ENCODE peak calls at places on chromosomes 7 and 10, in eight cellular contexts. One of them, this sample, is unnamed.

GRCh38 chr10:69741252-69741651 is 60.5 kb upstream of the COL13A1 start:
- DNase-seq in uterus: no peak
- DNase-seq in AG04449: no peak
- DNase-seq in fibroblast of mammary gland: no peak
- DNase-seq in fibroblast of lung: no peak
- DNase-seq in brain microvascular endothelial cell: no peak
- DNase-seq in D721Med: no peak
- DNase-seq in colonic mucosa: no peak
- DNase-seq in this sample: no peak

GRCh38 chr7:76198202-76198601 is 3.5 kb upstream of the SRRM3 start:
- DNase-seq in colonic mucosa: no peak
- DNase-seq in brain microvascular endothelial cell: no peak
- DNase-seq in fibroblast of mammary gland: no peak
- DNase-seq in fibroblast of lung: no peak
- DNase-seq in AG04449: no peak
- DNase-seq in uterus: no peak
- DNase-seq in D721Med: no peak
- DNase-seq in this sample: no peak

GRCh38 chr10:124669824-124670654 is 74.1 kb downstream of the FAM53B start:
- DNase-seq in fibroblast of lung: no peak
- DNase-seq in colonic mucosa: no peak
- DNase-seq in brain microvascular endothelial cell: no peak
- DNase-seq in AG04449: no peak
- DNase-seq in uterus: no peak
- DNase-seq in fibroblast of mammary gland: no peak
- DNase-seq in D721Med: no peak
- DNase-seq in this sample: no peak

GRCh38 chr10:73894245-73894971 is 16.5 kb upstream of the PLAU start:
- DNase-seq in brain microvascular endothelial cell: peak; percentile 82
- DNase-seq in D721Med: no peak
- DNase-seq in AG04449: no peak
- DNase-seq in fibroblast of lung: peak; percentile 98
- DNase-seq in uterus: no peak
- DNase-seq in fibroblast of mammary gland: peak; percentile 87
- DNase-seq in colonic mucosa: no peak
- DNase-seq in this sample: no peak

GRCh38 chr7:93964262-93964661 is 39.9 kb downstream of the BET1 start:
- DNase-seq in D721Med: no peak
- DNase-seq in brain microvascular endothelial cell: no peak
- DNase-seq in colonic mucosa: no peak
- DNase-seq in uterus: no peak
- DNase-seq in AG04449: no peak
- DNase-seq in fibroblast of lung: no peak
- DNase-seq in fibroblast of mammary gland: no peak
- DNase-seq in this sample: no peak

GRCh38 chr7:44827567-44827966 is 20.3 kb downstream of the H2AZ2 start:
- DNase-seq in colonic mucosa: no peak
- DNase-seq in brain microvascular endothelial cell: no peak
- DNase-seq in fibroblast of lung: no peak
- DNase-seq in fibroblast of mammary gland: no peak
- DNase-seq in uterus: no peak
- DNase-seq in AG04449: no peak
- DNase-seq in D721Med: no peak
- DNase-seq in this sample: no peak

GRCh38 chr7:98289333-98289875 is 7.9 kb downstream of the BRI3 start:
- DNase-seq in fibroblast of mammary gland: no peak
- DNase-seq in AG04449: no peak
- DNase-seq in fibroblast of lung: no peak
- DNase-seq in colonic mucosa: no peak
- DNase-seq in uterus: no peak
- DNase-seq in brain microvascular endothelial cell: no peak
- DNase-seq in D721Med: no peak
- DNase-seq in this sample: no peak

GRCh38 chr7:149625339-149625946 is 127.8 kb upstream of the ZNF746 start:
- DNase-seq in colonic mucosa: peak; percentile 67
- DNase-seq in uterus: peak; percentile 63
- DNase-seq in fibroblast of lung: peak; percentile 50
- DNase-seq in AG04449: no peak
- DNase-seq in D721Med: peak; percentile 36
- DNase-seq in fibroblast of mammary gland: peak; percentile 70
- DNase-seq in brain microvascular endothelial cell: peak; percentile 59
- DNase-seq in this sample: peak; percentile 67

GRCh38 chr7:74190259-74190658 is 16.1 kb downstream of the EIF4H start:
- DNase-seq in colonic mucosa: no peak
- DNase-seq in uterus: no peak
- DNase-seq in D721Med: no peak
- DNase-seq in brain microvascular endothelial cell: no peak
- DNase-seq in fibroblast of mammary gland: no peak
- DNase-seq in fibroblast of lung: no peak
- DNase-seq in AG04449: no peak
- DNase-seq in this sample: no peak

GRCh38 chr7:138886501-138886917 is 88.5 kb upstream of the ATP6V0A4 start:
- DNase-seq in fibroblast of lung: peak; percentile 59
- DNase-seq in AG04449: no peak
- DNase-seq in colonic mucosa: peak; percentile 65
- DNase-seq in fibroblast of mammary gland: peak; percentile 76
- DNase-seq in D721Med: no peak
- DNase-seq in uterus: no peak
- DNase-seq in brain microvascular endothelial cell: peak; percentile 70
- DNase-seq in this sample: no peak

GRCh38 chr7:28174901-28175661 is 5.5 kb downstream of the JAZF1 start:
- DNase-seq in brain microvascular endothelial cell: no peak
- DNase-seq in D721Med: no peak
- DNase-seq in fibroblast of lung: no peak
- DNase-seq in uterus: no peak
- DNase-seq in colonic mucosa: no peak
- DNase-seq in AG04449: no peak
- DNase-seq in fibroblast of mammary gland: no peak
- DNase-seq in this sample: no peak

GRCh38 chr10:90887555-90887954 is 15.8 kb downstream of the RPP30 start:
- DNase-seq in fibroblast of lung: no peak
- DNase-seq in brain microvascular endothelial cell: no peak
- DNase-seq in fibroblast of mammary gland: peak; percentile 51
- DNase-seq in colonic mucosa: peak; percentile 65
- DNase-seq in uterus: no peak
- DNase-seq in D721Med: no peak
- DNase-seq in AG04449: no peak
- DNase-seq in this sample: no peak

GRCh38 chr10:70510453-70510852 is 31.9 kb downstream of the PALD1 start:
- DNase-seq in colonic mucosa: no peak
- DNase-seq in uterus: no peak
- DNase-seq in fibroblast of lung: no peak
- DNase-seq in fibroblast of mammary gland: no peak
- DNase-seq in AG04449: no peak
- DNase-seq in D721Med: no peak
- DNase-seq in brain microvascular endothelial cell: no peak
- DNase-seq in this sample: no peak

GRCh38 chr10:124671486-124672075 is 72.6 kb downstream of the FAM53B start:
- DNase-seq in brain microvascular endothelial cell: no peak
- DNase-seq in fibroblast of lung: peak; percentile 27
- DNase-seq in colonic mucosa: no peak
- DNase-seq in uterus: no peak
- DNase-seq in AG04449: no peak
- DNase-seq in fibroblast of mammary gland: peak; percentile 69
- DNase-seq in D721Med: no peak
- DNase-seq in this sample: peak; percentile 31

GRCh38 chr10:5905854-5906507 is 15.9 kb downstream of the FBH1 start:
- DNase-seq in D721Med: no peak
- DNase-seq in fibroblast of lung: no peak
- DNase-seq in brain microvascular endothelial cell: no peak
- DNase-seq in colonic mucosa: no peak
- DNase-seq in AG04449: no peak
- DNase-seq in uterus: no peak
- DNase-seq in fibroblast of mammary gland: no peak
- DNase-seq in this sample: no peak

GRCh38 chr7:107387573-107388219 is 82.2 kb upstream of the GPR22 start:
- DNase-seq in AG04449: peak; percentile 88
- DNase-seq in colonic mucosa: no peak
- DNase-seq in uterus: no peak
- DNase-seq in D721Med: no peak
- DNase-seq in fibroblast of mammary gland: peak; percentile 77
- DNase-seq in brain microvascular endothelial cell: peak; percentile 69
- DNase-seq in fibroblast of lung: peak; percentile 90
- DNase-seq in this sample: no peak

GRCh38 chr7:80618105-80618504 is 20.3 kb upstream of the CD36 start:
- DNase-seq in AG04449: no peak
- DNase-seq in uterus: no peak
- DNase-seq in fibroblast of lung: no peak
- DNase-seq in fibroblast of mammary gland: no peak
- DNase-seq in brain microvascular endothelial cell: no peak
- DNase-seq in D721Med: no peak
- DNase-seq in colonic mucosa: no peak
- DNase-seq in this sample: no peak

GRCh38 chr10:75708060-75708459 is 276.6 kb downstream of the LRMDA start:
- DNase-seq in AG04449: no peak
- DNase-seq in colonic mucosa: no peak
- DNase-seq in brain microvascular endothelial cell: no peak
- DNase-seq in D721Med: no peak
- DNase-seq in fibroblast of mammary gland: no peak
- DNase-seq in uterus: no peak
- DNase-seq in fibroblast of lung: no peak
- DNase-seq in this sample: peak; percentile 31
- TF ChIP-seq CTCF in AG04449: no peak
- TF ChIP-seq CTCF in colonic mucosa: no peak
- TF ChIP-seq CTCF in brain microvascular endothelial cell: no peak
- TF ChIP-seq CTCF in D721Med: no peak
- TF ChIP-seq CTCF in fibroblast of mammary gland: no peak
- TF ChIP-seq CTCF in uterus: no peak
- TF ChIP-seq CTCF in fibroblast of lung: no peak
- TF ChIP-seq CTCF in this sample: no peak

DNA sequence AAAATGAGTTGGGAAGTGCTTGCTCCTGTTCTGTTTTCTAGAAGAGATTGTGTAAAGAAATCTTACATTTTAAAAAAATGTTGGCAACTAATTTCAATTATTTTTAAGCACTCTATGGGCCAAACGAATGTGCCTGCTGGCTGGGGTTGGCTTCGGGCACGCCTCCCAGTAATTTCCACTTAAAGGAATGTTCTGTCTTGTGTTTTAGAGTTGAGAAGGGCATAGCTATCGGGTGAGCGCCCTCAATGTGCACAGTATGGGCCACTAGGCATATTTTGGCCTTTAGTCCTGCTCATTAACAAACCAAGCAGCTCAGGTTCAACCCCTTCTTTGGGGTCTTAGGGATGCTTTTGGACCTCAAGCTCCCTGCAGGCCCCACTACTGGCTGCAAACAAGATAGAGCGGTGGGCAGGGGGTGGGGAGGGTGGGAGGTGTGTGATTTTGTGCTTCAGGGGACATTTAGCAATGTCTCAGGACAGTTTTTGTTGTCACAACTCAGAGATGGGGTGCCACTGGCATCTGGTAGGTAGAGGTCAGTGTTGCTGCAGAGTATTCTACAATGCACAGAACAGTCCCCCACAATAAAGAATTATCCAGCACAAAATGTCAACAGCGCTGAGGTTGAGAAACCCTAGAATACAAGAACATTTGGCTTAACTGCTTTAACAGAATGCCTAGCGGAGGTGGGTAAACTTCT is 40.7 kb downstream of the TACC2 start:
- DNase-seq in brain microvascular endothelial cell: no peak
- DNase-seq in fibroblast of mammary gland: no peak
- DNase-seq in D721Med: no peak
- DNase-seq in uterus: no peak
- DNase-seq in fibroblast of lung: no peak
- DNase-seq in colonic mucosa: no peak
- DNase-seq in AG04449: no peak
- DNase-seq in this sample: no peak
- TF ChIP-seq CTCF in brain microvascular endothelial cell: peak; percentile 35
- TF ChIP-seq CTCF in fibroblast of mammary gland: no peak
- TF ChIP-seq CTCF in D721Med: no peak
- TF ChIP-seq CTCF in uterus: no peak
- TF ChIP-seq CTCF in fibroblast of lung: peak; percentile 14
- TF ChIP-seq CTCF in colonic mucosa: no peak
- TF ChIP-seq CTCF in AG04449: no peak
- TF ChIP-seq CTCF in this sample: no peak

GRCh38 chr10:17234541-17234940 is 6.5 kb downstream of the VIM start:
- DNase-seq in fibroblast of lung: no peak
- DNase-seq in uterus: no peak
- DNase-seq in fibroblast of mammary gland: no peak
- DNase-seq in colonic mucosa: no peak
- DNase-seq in D721Med: no peak
- DNase-seq in brain microvascular endothelial cell: no peak
- DNase-seq in AG04449: no peak
- DNase-seq in this sample: no peak

GRCh38 chr10:17237163-17237562 is 9.1 kb downstream of the VIM start:
- DNase-seq in colonic mucosa: no peak
- DNase-seq in AG04449: no peak
- DNase-seq in fibroblast of lung: no peak
- DNase-seq in D721Med: no peak
- DNase-seq in brain microvascular endothelial cell: no peak
- DNase-seq in uterus: no peak
- DNase-seq in fibroblast of mammary gland: no peak
- DNase-seq in this sample: no peak

GRCh38 chr10:17236468-17236886 is 8.4 kb downstream of the VIM start:
- DNase-seq in brain microvascular endothelial cell: no peak
- DNase-seq in uterus: no peak
- DNase-seq in fibroblast of mammary gland: peak; percentile 16
- DNase-seq in AG04449: no peak
- DNase-seq in colonic mucosa: no peak
- DNase-seq in D721Med: no peak
- DNase-seq in fibroblast of lung: no peak
- DNase-seq in this sample: no peak

GRCh38 chr10:17233534-17233933 is 5.5 kb downstream of the VIM start:
- DNase-seq in colonic mucosa: peak; percentile 26
- DNase-seq in D721Med: no peak
- DNase-seq in uterus: peak; percentile 52
- DNase-seq in fibroblast of mammary gland: peak; percentile 79
- DNase-seq in brain microvascular endothelial cell: no peak
- DNase-seq in fibroblast of lung: peak; percentile 52
- DNase-seq in AG04449: no peak
- DNase-seq in this sample: no peak

DNA sequence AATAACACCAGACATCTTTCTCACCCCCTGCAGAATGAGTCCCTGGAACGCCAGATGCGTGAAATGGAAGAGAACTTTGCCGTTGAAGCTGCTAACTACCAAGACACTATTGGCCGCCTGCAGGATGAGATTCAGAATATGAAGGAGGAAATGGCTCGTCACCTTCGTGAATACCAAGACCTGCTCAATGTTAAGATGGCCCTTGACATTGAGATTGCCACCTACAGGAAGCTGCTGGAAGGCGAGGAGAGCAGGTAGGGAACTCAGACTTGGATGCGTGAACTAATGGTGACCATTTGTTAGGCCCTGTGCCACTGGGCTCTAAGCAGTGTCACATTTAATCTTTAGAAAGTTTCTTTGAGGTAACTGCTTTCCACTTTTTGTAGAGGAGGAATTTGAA is 7.1 kb downstream of the VIM start:
- DNase-seq in fibroblast of mammary gland: peak; percentile 47
- DNase-seq in fibroblast of lung: no peak
- DNase-seq in uterus: no peak
- DNase-seq in brain microvascular endothelial cell: no peak
- DNase-seq in AG04449: no peak
- DNase-seq in D721Med: no peak
- DNase-seq in colonic mucosa: no peak
- DNase-seq in this sample: no peak
- TF ChIP-seq CTCF in fibroblast of mammary gland: peak; percentile 29
- TF ChIP-seq CTCF in fibroblast of lung: no peak
- TF ChIP-seq CTCF in uterus: no peak
- TF ChIP-seq CTCF in brain microvascular endothelial cell: peak; percentile 51
- TF ChIP-seq CTCF in AG04449: peak; percentile 40
- TF ChIP-seq CTCF in D721Med: peak; percentile 10
- TF ChIP-seq CTCF in colonic mucosa: no peak
- TF ChIP-seq CTCF in this sample: no peak

GRCh38 chr10:13956826-13957225 is 370.1 kb downstream of the PRPF18 start:
- DNase-seq in D721Med: no peak
- DNase-seq in fibroblast of lung: no peak
- DNase-seq in colonic mucosa: peak; percentile 29
- DNase-seq in AG04449: no peak
- DNase-seq in brain microvascular endothelial cell: peak; percentile 85
- DNase-seq in fibroblast of mammary gland: peak; percentile 83
- DNase-seq in uterus: peak; percentile 82
- DNase-seq in this sample: no peak
- TF ChIP-seq CTCF in D721Med: no peak
- TF ChIP-seq CTCF in fibroblast of lung: peak; percentile 75
- TF ChIP-seq CTCF in colonic mucosa: no peak
- TF ChIP-seq CTCF in AG04449: peak; percentile 49
- TF ChIP-seq CTCF in brain microvascular endothelial cell: peak; percentile 67
- TF ChIP-seq CTCF in fibroblast of mammary gland: peak; percentile 52
- TF ChIP-seq CTCF in uterus: peak; percentile 41
- TF ChIP-seq CTCF in this sample: no peak